ENCODE peak calls at places on chromosomes 2 and 18, in eight cellular contexts. Y is GM23248; H is cardiac muscle cell; E is K562; A is CD4-positive, alpha-beta memory T cell; M is HepG2; R is fibroblast of lung; N is vagina. Z is an unnamed sample.
A peak's percentile ranks its signal among the peaks of the same experiment; 100 is the strongest.

GRCh38 chr2:96353606-96354095 is 18.1 kb downstream of the NCAPH start:
- DNase-seq in Y (peak; percentile 84), H (no peak), E (no peak), A (no peak), M (no peak), R (peak; percentile 56), N (no peak), Z (no peak)

GRCh38 chr2:72141032-72141645 is 6.5 kb downstream of the CYP26B1 start:
- DNase-seq in Y (no peak), H (no peak), E (no peak), A (no peak), M (no peak), R (no peak), N (no peak), Z (no peak)

GRCh38 chr2:47032773-47033101 is 117.1 kb upstream of the MCFD2 start:
- DNase-seq in Y (no peak), H (no peak), E (no peak), A (no peak), M (peak; percentile 57), R (no peak), N (no peak), Z (no peak)

GRCh38 chr2:201500534-201500933 is 49.0 kb downstream of the STRADB start:
- DNase-seq in Y (peak; percentile 54), H (no peak), E (no peak), A (no peak), M (no peak), R (peak; percentile 47), N (no peak), Z (no peak)

GRCh38 chr2:160612266-160612864 is 118.8 kb upstream of the RBMS1 start:
- DNase-seq in Y (peak; percentile 77), H (no peak), E (no peak), A (no peak), M (no peak), R (peak; percentile 71), N (no peak), Z (no peak)

GRCh38 chr18:31591628-31592027 is at the start of gene TTR:
- DNase-seq in Y (no peak), H (no peak), E (no peak), A (no peak), M (peak; percentile 94), R (no peak), N (no peak), Z (no peak)

GRCh38 chr18:5488844-5489243 is 55.0 kb downstream of the EPB41L3 start:
- DNase-seq in Y (no peak), H (no peak), E (no peak), A (no peak), M (peak; percentile 3), R (peak; percentile 8), N (no peak), Z (peak; percentile 11)

GRCh38 chr2:150802648-150803047 is 315.2 kb upstream of the RND3 start:
- DNase-seq in Y (no peak), H (no peak), E (no peak), A (no peak), M (no peak), R (peak; percentile 3), N (no peak), Z (no peak)

GRCh38 chr2:230680463-230681195 is 32.0 kb upstream of the CAB39 start:
- DNase-seq in Y (peak; percentile 54), H (no peak), E (no peak), A (no peak), M (no peak), R (peak; percentile 66), N (no peak), Z (no peak)

GRCh38 chr2:191688934-191689695 is 11.2 kb downstream of the NABP1 start:
- DNase-seq in Y (peak; percentile 91), H (no peak), E (no peak), A (no peak), M (peak; percentile 76), R (peak; percentile 90), N (no peak), Z (no peak)

GRCh38 chr2:174612960-174613359 is 15.4 kb upstream of the WIPF1 start:
- DNase-seq in Y (no peak), H (no peak), E (no peak), A (no peak), M (no peak), R (no peak), N (no peak), Z (no peak)

GRCh38 chr2:38215993-38216392 is 140.0 kb upstream of the CYP1B1 start:
- DNase-seq in Y (peak; percentile 57), H (no peak), E (no peak), A (no peak), M (no peak), R (peak; percentile 37), N (no peak), Z (no peak)

GRCh38 chr2:172080641-172081230 is 4.6 kb upstream of the DLX1 start:
- DNase-seq in Y (no peak), H (no peak), E (no peak), A (peak; percentile 10), M (no peak), R (no peak), N (no peak), Z (no peak)

GRCh38 chr2:181742908-181743722 is 62.8 kb upstream of the NEUROD1 start:
- DNase-seq in Y (peak; percentile 74), H (peak; percentile 54), E (peak; percentile 68), A (peak; percentile 36), M (peak; percentile 66), R (peak; percentile 62), N (no peak), Z (peak; percentile 74)

GRCh38 chr2:100285691-100286090 is 36.6 kb downstream of the LONRF2 start:
- DNase-seq in Y (peak; percentile 51), H (no peak), E (no peak), A (no peak), M (no peak), R (peak; percentile 93), N (no peak), Z (no peak)

GRCh38 chr2:15506231-15506819 is 54.8 kb downstream of the NBAS start:
- DNase-seq in Y (peak; percentile 37), H (no peak), E (no peak), A (no peak), M (no peak), R (peak; percentile 34), N (no peak), Z (no peak)

GRCh38 chr2:1286929-1287328 is 126.3 kb upstream of the TPO start:
- DNase-seq in Y (no peak), H (no peak), E (no peak), A (no peak), M (no peak), R (no peak), N (no peak), Z (no peak)

GRCh38 chr2:172806426-172807008 is 70.9 kb downstream of the RAPGEF4 start:
- DNase-seq in Y (peak; percentile 72), H (peak; percentile 72), E (peak; percentile 38), A (peak; percentile 7), M (peak; percentile 42), R (peak; percentile 55), N (no peak), Z (peak; percentile 10)

GRCh38 chr2:109371481-109372170 is 242.1 kb downstream of the SEPTIN10 start:
- DNase-seq in Y (no peak), H (no peak), E (no peak), A (no peak), M (no peak), R (no peak), N (peak; percentile 52), Z (no peak)

GRCh38 chr2:149410701-149411484 is 80.5 kb downstream of the LYPD6 start:
- DNase-seq in Y (peak; percentile 87), H (no peak), E (no peak), A (no peak), M (no peak), R (peak; percentile 93), N (no peak), Z (no peak)

GRCh38 chr2:70984576-70985282 is 6.3 kb downstream of the ANKRD53 start:
- DNase-seq in Y (peak; percentile 61), H (peak; percentile 72), E (peak; percentile 66), A (peak; percentile 80), M (no peak), R (peak; percentile 28), N (peak; percentile 89), Z (peak; percentile 67)

GRCh38 chr2:159595410-159596046 is 20.8 kb downstream of the BAZ2B start:
- DNase-seq in Y (peak; percentile 72), H (no peak), E (peak; percentile 30), A (no peak), M (no peak), R (peak; percentile 45), N (no peak), Z (no peak)
- H3K27ac ChIP-seq in Y (peak overlapping the region; percentile 15), H (peak overlapping the region; percentile 22), E (peak overlapping the region; percentile 9), A (no peak overlapping the region), M (no peak overlapping the region), R (no peak overlapping the region), N (no peak overlapping the region), Z (no peak overlapping the region)

DNA sequence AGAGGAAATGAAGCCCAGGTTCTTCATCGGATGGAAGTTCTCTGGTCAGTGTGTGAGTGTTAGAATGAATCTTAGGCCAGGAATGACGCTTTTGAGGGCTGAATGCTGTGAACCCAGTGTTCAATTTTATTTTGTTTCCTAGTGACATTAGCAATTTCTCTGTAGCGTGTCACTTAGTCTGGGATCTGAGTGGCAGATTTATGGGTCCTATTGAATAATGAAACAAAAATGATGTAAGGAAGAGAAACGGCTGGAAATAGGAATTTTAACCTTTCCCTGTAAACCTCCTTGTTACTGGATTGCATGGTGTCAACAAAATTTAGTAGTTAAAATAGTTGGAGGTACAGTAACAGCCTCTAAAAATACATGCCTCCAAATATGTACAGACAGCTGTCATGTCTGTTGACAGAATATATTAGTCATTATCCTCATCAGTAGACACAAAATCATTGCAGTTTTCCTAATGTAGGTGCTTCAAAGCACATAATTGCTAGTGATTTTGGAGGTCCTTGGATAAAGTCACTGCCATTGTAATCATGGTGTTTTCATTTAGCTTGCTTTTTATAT is 223.8 kb upstream of the SPRED2 start:
- DNase-seq in Y (no peak), H (no peak), E (no peak), A (no peak), M (no peak), R (no peak), N (no peak), Z (no peak)
- H3K27me3 ChIP-seq in Y (peaks cover 66% of the 10 kb centered on the region), H (no peaks in the 10 kb centered on the region), E (peaks cover 28% of the 10 kb centered on the region), A (peaks cover 6% of the 10 kb centered on the region), M (peaks cover 2% of the 10 kb centered on the region), R (no peaks in the 10 kb centered on the region), N (no peaks in the 10 kb centered on the region), Z (no peaks in the 10 kb centered on the region)

GRCh38 chr18:23878336-23878900 is 136.1 kb upstream of the TTC39C start:
- DNase-seq in Y (no peak), H (no peak), E (no peak), A (no peak), M (no peak), R (no peak), N (no peak), Z (no peak)
- H3K4me1 ChIP-seq in Y (peaks cover 2% of the 10 kb centered on the region), H (no peaks in the 10 kb centered on the region), E (no peaks in the 10 kb centered on the region), A (peaks cover under 1% of the 10 kb centered on the region), M (peaks cover 21% of the 10 kb centered on the region), R (no peaks in the 10 kb centered on the region), N (peaks cover 7% of the 10 kb centered on the region), Z (peaks cover 26% of the 10 kb centered on the region)

DNA sequence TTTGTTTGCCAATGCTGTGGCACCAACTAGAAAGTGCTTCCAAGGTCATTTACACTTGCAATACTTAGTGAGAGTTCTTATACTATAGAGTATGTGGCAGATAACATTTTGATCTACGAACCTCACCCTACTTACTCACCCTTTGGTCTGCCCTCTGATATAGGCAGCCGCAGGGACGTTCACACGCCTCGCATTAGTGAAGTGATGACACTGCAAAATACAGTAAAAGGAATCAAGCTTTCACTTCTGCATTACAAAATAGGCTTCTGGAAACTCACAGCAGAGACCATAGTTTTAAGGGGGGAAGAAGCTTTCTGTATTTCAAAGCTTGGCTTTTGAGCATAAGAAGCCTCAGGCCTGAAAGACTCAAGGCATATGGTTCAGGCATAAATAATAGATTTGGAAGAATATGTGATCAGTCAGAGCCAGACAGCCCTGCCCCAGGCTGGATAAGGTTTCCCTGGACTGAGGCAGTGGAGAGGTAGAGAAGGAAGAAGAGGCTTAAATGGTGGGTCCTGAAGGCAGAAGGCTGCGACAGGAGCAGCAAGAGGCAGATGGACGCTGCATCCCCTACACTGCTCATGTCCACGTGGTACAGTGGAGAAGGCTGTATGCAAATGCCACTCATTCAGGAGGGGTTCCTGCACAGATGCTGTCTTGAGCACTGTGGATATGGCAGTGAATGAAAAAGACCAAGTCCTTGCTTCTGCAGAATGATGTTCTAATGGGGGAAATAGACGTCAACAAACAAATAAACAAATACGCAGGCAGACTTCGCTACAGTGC is 63.1 kb downstream of the FECH start:
- DNase-seq in Y (no peak), H (no peak), E (peak; percentile 17), A (no peak), M (no peak), R (no peak), N (no peak), Z (no peak)
- H3K27ac ChIP-seq in Y (no peak overlapping the region), H (no peak overlapping the region), E (no peak overlapping the region), A (no peak overlapping the region), M (no peak overlapping the region), R (no peak overlapping the region), N (no peak overlapping the region), Z (no peak overlapping the region)